ENCODE peak calls at places on chromosome 14, in nine cellular contexts. F is naive thymus-derived CD4-positive, alpha-beta T cell; C is upper lobe of left lung; H is NCI-H748 treated with DMSO at 0.1 percent for 48 hours; V is prostate gland; X is GM13976; I is H4; P is HS-27A; S is ELR. Y is an unnamed sample.

GRCh38 chr14:36580856-36581831 is 1.3 kb downstream of the NKX2-8 start:
- DNase-seq in F (no peak), C (peak), H (peak), V (peak), X (peak), I (no peak), P (no peak), S (peak), Y (no peak)

GRCh38 chr14:99277534-99277933 is 5.5 kb upstream of the BCL11B start:
- DNase-seq in F (no peak), C (no peak), H (no peak), V (no peak), X (no peak), I (no peak), P (no peak), S (no peak), Y (no peak)

GRCh38 chr14:33932526-33933292 is 18.2 kb downstream of the EGLN3 start:
- DNase-seq in F (no peak), C (no peak), H (peak), V (no peak), X (no peak), I (peak), P (no peak), S (no peak), Y (no peak)

GRCh38 chr14:83071888-83072501 is 1538.3 kb upstream of the SEL1L start:
- DNase-seq in F (no peak), C (no peak), H (no peak), V (no peak), X (peak), I (peak), P (peak), S (peak), Y (peak)

GRCh38 chr14:24368562-24369252 is 723 bp downstream of the NFATC4 start:
- DNase-seq in F (no peak), C (no peak), H (peak), V (no peak), X (peak), I (peak), P (no peak), S (peak), Y (peak)

GRCh38 chr14:36619131-36619530 is 36.7 kb upstream of the NKX2-8 start:
- DNase-seq in F (no peak), C (no peak), H (no peak), V (no peak), X (no peak), I (no peak), P (no peak), S (no peak), Y (no peak)

GRCh38 chr14:23385840-23386657 is 9.2 kb downstream of the CMTM5 start:
- DNase-seq in F (no peak), C (no peak), H (no peak), V (no peak), X (no peak), I (no peak), P (no peak), S (no peak), Y (no peak)

GRCh38 chr14:63672417-63673180 is 30.9 kb upstream of the WDR89 start:
- DNase-seq in F (no peak), C (no peak), H (no peak), V (no peak), X (no peak), I (no peak), P (no peak), S (no peak), Y (no peak)

GRCh38 chr14:104564744-104565679 is 14.6 kb upstream of the C14orf180 start:
- DNase-seq in F (no peak), C (no peak), H (no peak), V (no peak), X (no peak), I (no peak), P (no peak), S (no peak), Y (no peak)

GRCh38 chr14:103074699-103075341 is 9.2 kb upstream of the LBHD2 start:
- DNase-seq in F (no peak), C (peak), H (peak), V (no peak), X (peak), I (no peak), P (no peak), S (peak), Y (no peak)

GRCh38 chr14:31716208-31716607 is 155.0 kb downstream of the NUBPL start:
- DNase-seq in F (no peak), C (no peak), H (no peak), V (no peak), X (no peak), I (no peak), P (no peak), S (peak), Y (no peak)

GRCh38 chr14:52018252-52018651 is 28.9 kb downstream of the RTRAF start:
- DNase-seq in F (no peak), C (no peak), H (no peak), V (no peak), X (no peak), I (no peak), P (no peak), S (no peak), Y (no peak)

Y was measured in NCI-H1436.